ENCODE peak calls at places on chromosome 6, in five cellular contexts. N is progenitor cell of endocrine pancreas; Y is NCI-H187 treated with DMSO at 0.1 percent for 48 hours; Z is stimulated activated CD4-positive, alpha-beta T cell treated with anti-CD3 and anti-CD28 coated beads, Interleukin-1b, Interleukin-23, amount 100 ng/mL, for 1 hour; U is GM23248. Q is an unnamed sample.

GRCh38 chr6:23106951-23107350 is 537.6 kb downstream of the HDGFL1 start:
- DNase-seq in U (peak), N (no peak), Y (no peak), Z (no peak), Q (no peak)

GRCh38 chr6:107114872-107115694 is at the start of gene BEND3:
- DNase-seq in Y (no peak), Z (peak), N (peak), U (peak), Q (no peak)

GRCh38 chr6:122778961-122779671 is 400 bp upstream of the FABP7 start:
- DNase-seq in N (no peak), Z (no peak), U (no peak), Y (peak), Q (no peak)

GRCh38 chr6:106114492-106114891 is 28.4 kb downstream of the PRDM1 start:
- DNase-seq in Z (no peak), Y (no peak), N (no peak), U (no peak), Q (no peak)

GRCh38 chr6:105646391-105646867 is 243.5 kb upstream of the PREP start:
- DNase-seq in N (no peak), Y (no peak), Z (no peak), U (peak), Q (no peak)

GRCh38 chr6:37016995-37017394 is 11.5 kb downstream of the FGD2 start:
- DNase-seq in N (no peak), Y (no peak), Z (no peak), U (no peak), Q (no peak)

GRCh38 chr6:81878479-81878878 is 126.0 kb upstream of the TENT5A start:
- DNase-seq in Z (no peak), Y (no peak), N (no peak), U (no peak), Q (no peak)

GRCh38 chr6:140382351-140382750 is 1007.9 kb upstream of the CITED2 start:
- DNase-seq in N (no peak), Z (no peak), Y (no peak), U (no peak), Q (no peak)

GRCh38 chr6:6492675-6493074 is 95.8 kb upstream of the LY86 start:
- DNase-seq in N (no peak), Y (no peak), U (no peak), Z (no peak), Q (no peak)

GRCh38 chr6:168964138-168964892 is 289.3 kb downstream of the THBS2 start:
- DNase-seq in Z (no peak), Y (no peak), N (no peak), U (peak), Q (no peak)